ENCODE peak calls at places on chromosomes 16 and 17, in nine cellular contexts. R is transverse colon, T is breast epithelium, I is adrenal gland, C is heart left ventricle, P is IMR-90, Y is tibial nerve, M is vagina, X is esophagus squamous epithelium. F is an unnamed sample. For H3K36me3, the result is how much of the 10 kb centered on the place peaks cover.

GRCh38 chr16:1474047-1474446 is 781 bp downstream of the CLCN7 start:
- DNase-seq in C (no peak), Y (no peak), T (no peak), X (no peak), I (no peak), P (no peak), M (no peak), R (no peak), F (no peak)

GRCh38 chr17:69878661-69879060 is 196.4 kb upstream of the KCNJ16 start:
- DNase-seq in I (no peak), Y (no peak), R (no peak), P (no peak), M (no peak), X (no peak), C (no peak), T (no peak), F (no peak)

GRCh38 chr16:77599793-77600415 is 122.4 kb upstream of the NUDT7 start:
- DNase-seq in P (peak), X (no peak), T (no peak), R (peak), Y (peak), M (no peak), I (peak), C (no peak), F (no peak)

GRCh38 chr16:80287674-80288073 is 253.1 kb upstream of the DYNLRB2 start:
- DNase-seq in M (no peak), R (no peak), X (no peak), C (no peak), P (no peak), I (no peak), Y (no peak), T (no peak), F (no peak)

GRCh38 chr16:85057212-85057889 is 29.8 kb downstream of the KIAA0513 start:
- DNase-seq in Y (no peak), C (no peak), T (no peak), M (no peak), R (no peak), X (no peak), P (no peak), I (no peak), F (no peak)

GRCh38 chr16:84832488-84833141 is 12.8 kb downstream of the CRISPLD2 start:
- DNase-seq in P (peak), I (peak), C (peak), T (peak), X (peak), Y (peak), R (peak), M (no peak), F (peak)

GRCh38 chr17:75516619-75517276 is 420 bp downstream of the TSEN54 start:
- DNase-seq in Y (no peak), C (peak), X (no peak), I (peak), R (peak), M (no peak), P (no peak), T (no peak), F (no peak)

GRCh38 chr17:78774956-78775571 is 7.0 kb downstream of the CYTH1 start:
- DNase-seq in P (no peak), Y (peak), C (no peak), R (peak), T (no peak), X (no peak), M (no peak), I (no peak), F (no peak)

GRCh38 chr17:57455063-57455914 is 199.0 kb downstream of the MSI2 start:
- DNase-seq in T (no peak), M (no peak), Y (no peak), I (no peak), C (peak), X (no peak), P (peak), R (no peak), F (peak)

GRCh38 chr17:5948811-5949210 is 121.4 kb upstream of the WSCD1 start:
- DNase-seq in C (no peak), R (no peak), T (no peak), M (no peak), I (no peak), X (no peak), Y (no peak), P (no peak), F (no peak)

GRCh38 chr17:79146562-79146961 is 71.9 kb downstream of the ENGASE start:
- DNase-seq in T (no peak), I (no peak), P (no peak), M (no peak), R (no peak), C (no peak), X (no peak), Y (no peak), F (no peak)

GRCh38 chr17:68437979-68438877 is 19.1 kb downstream of the WIPI1 start:
- DNase-seq in I (peak), R (peak), Y (no peak), X (no peak), M (no peak), C (peak), P (peak), T (no peak), F (peak)

GRCh38 chr17:10666921-10667320 is 9.8 kb upstream of the MYH3 start:
- DNase-seq in P (peak), M (no peak), I (no peak), C (no peak), T (no peak), R (no peak), X (no peak), Y (no peak), F (no peak)

GRCh38 chr17:51948128-51948527 is 210.4 kb downstream of the CA10 start:
- DNase-seq in T (no peak), C (peak), I (no peak), R (peak), P (no peak), M (no peak), Y (no peak), X (no peak), F (no peak)

GRCh38 chr17:60230358-60230757 is 80.6 kb downstream of the CA4 start:
- DNase-seq in Y (no peak), C (no peak), R (no peak), P (peak), X (no peak), I (no peak), T (no peak), M (no peak), F (no peak)

GRCh38 chr16:77190190-77190477 is 856 bp upstream of the MON1B start:
- DNase-seq in I (no peak), X (no peak), C (no peak), M (no peak), R (no peak), Y (no peak), P (no peak), T (no peak), F (no peak)

GRCh38 chr16:58036943-58037342 is 11.4 kb downstream of the MMP15 start:
- DNase-seq in P (no peak), T (no peak), R (no peak), I (no peak), C (no peak), X (no peak), M (no peak), Y (no peak), F (no peak)

GRCh38 chr16:84484579-84485254 is 19.7 kb downstream of the MEAK7 start:
- DNase-seq in M (peak), Y (peak), T (peak), P (peak), X (no peak), C (peak), R (peak), I (peak), F (peak)

GRCh38 chr16:49833055-49833454 is 22.9 kb downstream of the ZNF423 start:
- DNase-seq in I (no peak), P (no peak), Y (peak), M (no peak), T (no peak), X (no peak), C (peak), R (peak), F (no peak)

GRCh38 chr17:50426814-50427787 is 1.1 kb downstream of the ACSF2 start:
- DNase-seq in X (no peak), P (peak), M (no peak), R (peak), T (no peak), I (peak), C (peak), Y (no peak), F (no peak)

GRCh38 chr16:70380205-70380918 is 33.7 kb downstream of the DDX19A start:
- DNase-seq in M (no peak), P (peak), Y (peak), X (no peak), I (peak), C (peak), R (peak), T (peak), F (peak)

GRCh38 chr16:2064368-2064945 is 16.7 kb downstream of the TSC2 start:
- DNase-seq in Y (no peak), C (no peak), M (no peak), I (no peak), T (no peak), R (no peak), X (no peak), P (no peak), F (no peak)

GRCh38 chr17:68198931-68199836 is 48.7 kb upstream of the AMZ2 start:
- DNase-seq in Y (no peak), R (no peak), X (no peak), P (no peak), I (no peak), T (no peak), M (no peak), C (no peak), F (peak)

GRCh38 chr16:69266334-69267063 is 44.7 kb upstream of the VPS4A start:
- DNase-seq in C (no peak), X (no peak), T (no peak), Y (no peak), P (no peak), M (no peak), R (no peak), I (no peak), F (no peak)

GRCh38 chr17:4678448-4679026 is 25.4 kb downstream of the PELP1 start:
- DNase-seq in M (no peak), I (no peak), C (no peak), Y (no peak), R (no peak), T (no peak), P (peak), X (no peak), F (no peak)

GRCh38 chr17:44842748-44843147 is 4.9 kb upstream of the HIGD1B start:
- DNase-seq in P (peak), C (peak), I (no peak), M (no peak), X (no peak), R (no peak), Y (no peak), T (no peak), F (no peak)

GRCh38 chr17:72788950-72789585 is 303.4 kb downstream of the SLC39A11 start:
- DNase-seq in M (no peak), T (no peak), I (no peak), X (no peak), R (no peak), C (no peak), P (peak), Y (no peak), F (no peak)

DNA sequence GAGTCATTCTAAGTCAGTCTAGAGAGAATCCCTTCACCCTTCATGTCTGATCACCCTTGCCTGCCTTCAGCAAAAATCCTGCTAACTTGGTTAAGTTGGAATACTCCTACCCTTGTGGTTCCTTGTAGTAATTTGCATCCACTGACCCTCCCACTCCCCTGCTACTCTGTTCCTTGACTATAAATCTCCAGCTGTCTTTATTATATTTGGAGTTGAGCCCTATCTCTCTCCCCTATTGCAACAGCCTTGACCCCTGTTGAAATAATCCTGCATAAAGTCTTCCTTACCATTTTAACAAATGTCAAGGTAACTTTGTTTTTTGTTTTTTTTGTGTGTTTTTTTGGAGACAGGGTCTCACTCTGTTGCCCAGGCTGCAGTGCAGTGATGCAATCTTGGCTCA is 590.1 kb downstream of the WWOX start:
- DNase-seq in R (no peak), I (no peak), C (no peak), P (no peak), Y (no peak), T (no peak), M (no peak), X (no peak), F (no peak)
- H3K36me3 ChIP-seq in R (under half), I (under half), C (under half), P (under half), Y (under half), T (under half), M (under half), X (under half), F (under half)

GRCh38 chr16:88323546-88324330 is 59.0 kb upstream of the ZNF469 start:
- DNase-seq in C (no peak), M (no peak), I (no peak), Y (no peak), X (no peak), P (no peak), R (no peak), T (no peak), F (no peak)

GRCh38 chr16:88322500-88322970 is 60.2 kb upstream of the ZNF469 start:
- DNase-seq in C (no peak), T (no peak), X (no peak), Y (no peak), P (no peak), R (no peak), M (no peak), I (no peak), F (no peak)

GRCh38 chr16:88320947-88321634 is 61.7 kb upstream of the ZNF469 start:
- DNase-seq in P (no peak), M (no peak), Y (no peak), I (no peak), X (no peak), C (no peak), T (no peak), R (no peak), F (no peak)

GRCh38 chr16:88321635-88322499 is 60.9 kb upstream of the ZNF469 start:
- DNase-seq in R (no peak), X (no peak), P (no peak), I (no peak), Y (no peak), T (no peak), M (no peak), C (no peak), F (no peak)

DNA sequence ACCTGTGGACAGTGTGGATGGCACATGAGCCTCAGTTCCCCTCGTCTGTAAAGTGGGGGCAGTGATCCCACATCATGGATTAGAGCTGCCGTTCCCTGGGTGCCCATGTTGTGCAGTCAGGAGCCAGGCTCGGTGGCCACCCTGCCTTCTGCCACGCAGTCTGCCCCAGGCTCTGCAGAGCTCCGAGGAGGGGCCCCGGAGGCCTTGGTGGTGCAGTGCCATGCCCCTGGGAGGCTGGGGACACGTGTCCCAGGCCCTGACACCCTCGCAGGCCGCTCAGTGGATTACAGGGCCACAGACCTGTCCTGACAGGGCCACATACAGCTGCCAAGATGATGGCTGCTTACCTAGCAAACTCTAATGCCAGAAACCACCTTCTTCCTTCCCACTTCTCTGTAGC is 59.7 kb upstream of the ZNF469 start:
- DNase-seq in P (no peak), I (no peak), X (no peak), R (no peak), C (no peak), Y (no peak), M (no peak), T (no peak), F (no peak)
- TF ChIP-seq POLR2A in P (no peak), I (no peak), X (no peak), R (no peak), C (no peak), Y (no peak), M (no peak), T (no peak), F (no peak)

DNA sequence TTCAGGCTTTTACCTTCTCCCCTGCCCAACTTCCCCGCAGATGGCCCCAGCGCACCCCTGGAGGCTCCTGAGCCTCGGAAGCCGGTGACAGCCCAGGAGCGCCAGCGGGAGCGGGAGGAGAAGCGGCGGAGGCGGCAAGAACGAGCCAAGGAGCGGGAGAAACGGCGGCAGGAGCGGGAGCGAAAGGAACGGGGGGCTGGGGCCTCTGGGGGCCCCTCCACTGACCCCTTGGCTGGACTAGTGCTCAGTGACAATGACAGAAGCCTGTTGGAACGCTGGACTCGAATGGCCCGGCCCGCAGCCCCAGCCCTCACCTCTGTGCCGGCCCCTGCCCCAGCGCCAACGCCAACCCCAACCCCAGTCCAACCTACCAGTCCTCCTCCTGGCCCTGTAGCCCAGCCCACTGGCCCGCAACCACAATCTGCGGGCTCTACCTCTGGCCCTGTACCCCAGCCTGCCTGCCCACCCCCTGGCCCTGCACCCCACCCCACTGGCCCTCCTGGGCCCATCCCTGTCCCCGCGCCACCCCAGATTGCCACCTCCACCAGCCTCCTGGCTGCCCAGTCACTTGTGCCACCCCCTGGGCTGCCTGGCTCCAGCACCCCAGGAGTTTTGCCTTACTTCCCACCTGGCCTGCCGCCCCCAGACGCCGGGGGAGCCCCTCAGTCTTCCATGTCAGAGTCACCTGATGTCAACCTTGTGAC is 3.6 kb downstream of the MAPK7 start:
- DNase-seq in Y (no peak), C (no peak), T (no peak), X (no peak), M (no peak), R (no peak), I (peak), P (no peak), F (peak)
- H3K36me3 ChIP-seq in Y (half or more), C (half or more), T (under half), X (under half), M (under half), R (under half), I (under half), P (half or more), F (under half)

GRCh38 chr17:7667616-7668406 is 17.1 kb downstream of the ATP1B2 start:
- DNase-seq in M (no peak), I (no peak), X (no peak), T (no peak), Y (no peak), C (no peak), P (no peak), R (no peak), F (no peak)
- TF ChIP-seq POLR2A in M (no peak), I (no peak), X (no peak), T (no peak), Y (no peak), C (no peak), P (no peak), R (no peak), F (no peak)

GRCh38 chr16:67201411-67202345 is 2.7 kb downstream of the ELMO3 start:
- DNase-seq in P (no peak), T (no peak), R (no peak), M (no peak), Y (no peak), C (no peak), X (no peak), I (no peak), F (no peak)

GRCh38 chr16:67202426-67202825 is 3.5 kb downstream of the ELMO3 start:
- DNase-seq in Y (no peak), X (no peak), C (no peak), I (no peak), P (no peak), M (no peak), R (no peak), T (no peak), F (no peak)

GRCh38 chr16:67200491-67200890 is 1.6 kb downstream of the ELMO3 start:
- DNase-seq in C (no peak), P (no peak), T (no peak), M (no peak), Y (no peak), I (no peak), R (no peak), X (no peak), F (no peak)

GRCh38 chr16:67204076-67204475 is 5.1 kb downstream of the ELMO3 start:
- DNase-seq in R (no peak), T (no peak), C (no peak), X (no peak), P (no peak), I (no peak), M (no peak), Y (no peak), F (no peak)

DNA sequence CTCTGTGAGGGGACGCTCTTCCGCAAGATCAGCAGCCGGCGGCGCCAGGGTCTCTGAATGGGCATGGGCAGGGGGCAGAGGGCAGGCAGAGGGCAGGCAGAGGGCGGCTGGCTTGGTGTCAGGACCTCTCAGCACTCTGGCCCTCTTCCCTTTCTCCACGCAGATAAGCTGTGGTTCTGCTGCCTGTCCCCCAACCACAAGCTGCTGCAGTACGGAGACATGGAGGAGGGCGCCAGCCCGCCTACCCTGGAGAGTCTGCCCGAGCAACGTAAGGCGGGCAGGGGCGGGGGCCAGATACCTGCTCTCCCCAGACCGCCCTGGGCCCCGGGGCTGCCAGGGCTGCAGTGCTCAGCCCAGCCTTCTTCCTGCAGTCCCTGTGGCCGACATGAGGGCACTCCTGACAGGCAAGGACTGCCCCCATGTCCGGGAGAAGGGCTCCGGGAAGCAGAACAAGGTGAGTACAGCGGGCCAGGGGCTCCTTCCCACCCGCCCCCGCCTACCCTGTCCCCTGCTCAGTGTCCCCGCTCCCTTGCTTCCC is 4.1 kb downstream of the ELMO3 start:
- DNase-seq in C (no peak), X (no peak), I (no peak), R (no peak), Y (no peak), M (no peak), P (no peak), T (no peak), F (no peak)
- H3K36me3 ChIP-seq in C (under half), X (under half), I (under half), R (under half), Y (half or more), M (under half), P (under half), T (under half), F (under half)

GRCh38 chr16:89268585-89268984 is 51.1 kb downstream of the ZNF778 start:
- DNase-seq in Y (no peak), I (peak), R (no peak), T (no peak), M (no peak), C (no peak), P (no peak), X (no peak), F (peak)

GRCh38 chr16:89261691-89262563 is 44.4 kb downstream of the ZNF778 start:
- DNase-seq in P (peak), T (no peak), C (no peak), M (no peak), X (no peak), Y (no peak), I (no peak), R (no peak), F (peak)

GRCh38 chr16:89265647-89266046 is 48.1 kb downstream of the ZNF778 start:
- DNase-seq in P (no peak), I (no peak), X (no peak), T (no peak), R (no peak), M (no peak), C (no peak), Y (no peak), F (no peak)

GRCh38 chr16:89266521-89267134 is 49.1 kb downstream of the ZNF778 start:
- DNase-seq in X (no peak), I (no peak), T (no peak), C (no peak), R (no peak), M (no peak), Y (no peak), P (no peak), F (no peak)

GRCh38 chr16:89264800-89265550 is 47.5 kb downstream of the ZNF778 start:
- DNase-seq in R (no peak), T (no peak), I (no peak), M (no peak), X (no peak), Y (no peak), C (no peak), P (no peak), F (no peak)
- TF ChIP-seq POLR2A in R (no peak), T (no peak), I (no peak), M (no peak), X (no peak), Y (no peak), C (no peak), P (no peak), F (no peak)